ENCODE peak calls at places on chromosome X, in five cellular contexts. One of them, this sample, is unnamed.

GRCh38 chrX:45709381-45709780 is 508.7 kb upstream of the DIPK2B start:
- DNase-seq in GM12878: no peak
- DNase-seq in A549: no peak
- DNase-seq in endothelial cell of umbilical vein: no peak
- DNase-seq in K562: no peak
- DNase-seq in this sample: no peak

GRCh38 chrX:74925210-74926088 is at the start of gene NEXMIF:
- DNase-seq in GM12878: no peak
- DNase-seq in A549: peak; percentile 36
- DNase-seq in endothelial cell of umbilical vein: no peak
- DNase-seq in K562: no peak
- DNase-seq in this sample: peak; percentile 49

GRCh38 chrX:21847342-21847741 is 7.9 kb downstream of the MBTPS2 start:
- DNase-seq in endothelial cell of umbilical vein: no peak
- DNase-seq in K562: no peak
- DNase-seq in A549: no peak
- DNase-seq in GM12878: no peak
- DNase-seq in this sample: no peak

GRCh38 chrX:37347420-37347819 is 1.7 kb upstream of the PRRG1 start:
- DNase-seq in endothelial cell of umbilical vein: no peak
- DNase-seq in GM12878: no peak
- DNase-seq in K562: no peak
- DNase-seq in A549: no peak
- DNase-seq in this sample: peak; percentile 46

GRCh38 chrX:81874807-81875206 is 672.9 kb downstream of the SH3BGRL start:
- DNase-seq in K562: no peak
- DNase-seq in endothelial cell of umbilical vein: no peak
- DNase-seq in A549: no peak
- DNase-seq in GM12878: no peak
- DNase-seq in this sample: no peak

GRCh38 chrX:139931646-139932076 is 1.2 kb downstream of the ATP11C start:
- DNase-seq in GM12878: no peak
- DNase-seq in A549: no peak
- DNase-seq in K562: no peak
- DNase-seq in endothelial cell of umbilical vein: no peak
- DNase-seq in this sample: no peak

GRCh38 chrX:131783555-131784338 is 239.4 kb upstream of the STK26 start:
- DNase-seq in A549: peak; percentile 83
- DNase-seq in endothelial cell of umbilical vein: no peak
- DNase-seq in GM12878: peak; percentile 90
- DNase-seq in K562: no peak
- DNase-seq in this sample: no peak

GRCh38 chrX:21657318-21658151 is 595 bp downstream of the KLHL34 start:
- DNase-seq in GM12878: no peak
- DNase-seq in K562: no peak
- DNase-seq in endothelial cell of umbilical vein: no peak
- DNase-seq in A549: no peak
- DNase-seq in this sample: no peak

GRCh38 chrX:130125090-130125489 is 14.8 kb upstream of the ELF4 start:
- DNase-seq in GM12878: no peak
- DNase-seq in A549: no peak
- DNase-seq in K562: peak; percentile 51
- DNase-seq in endothelial cell of umbilical vein: peak; percentile 31
- DNase-seq in this sample: no peak

GRCh38 chrX:97594825-97595224 is 711.1 kb downstream of the RPA4 start:
- DNase-seq in endothelial cell of umbilical vein: no peak
- DNase-seq in K562: no peak
- DNase-seq in A549: no peak
- DNase-seq in GM12878: no peak
- DNase-seq in this sample: no peak

GRCh38 chrX:150456466-150456865 is 93.3 kb downstream of the MAMLD1 start:
- DNase-seq in GM12878: no peak
- DNase-seq in endothelial cell of umbilical vein: no peak
- DNase-seq in A549: peak; percentile 7
- DNase-seq in K562: peak; percentile 31
- DNase-seq in this sample: no peak

GRCh38 chrX:26557691-26558321 is 341.8 kb downstream of the MAGEB5 start:
- DNase-seq in GM12878: no peak
- DNase-seq in A549: no peak
- DNase-seq in K562: no peak
- DNase-seq in endothelial cell of umbilical vein: no peak
- DNase-seq in this sample: no peak

GRCh38 chrX:22135994-22136684 is 104.0 kb downstream of the PHEX start:
- DNase-seq in GM12878: no peak
- DNase-seq in K562: peak; percentile 34
- DNase-seq in A549: peak; percentile 73
- DNase-seq in endothelial cell of umbilical vein: peak; percentile 75
- DNase-seq in this sample: peak; percentile 35

GRCh38 chrX:46620505-46620904 is 46.9 kb downstream of the CHST7 start:
- DNase-seq in endothelial cell of umbilical vein: no peak
- DNase-seq in GM12878: no peak
- DNase-seq in A549: no peak
- DNase-seq in K562: no peak
- DNase-seq in this sample: peak; percentile 33

GRCh38 chrX:49037883-49038475 is 5.2 kb downstream of the TFE3 start:
- DNase-seq in K562: peak; percentile 44
- DNase-seq in GM12878: no peak
- DNase-seq in endothelial cell of umbilical vein: no peak
- DNase-seq in A549: peak; percentile 60
- DNase-seq in this sample: no peak

GRCh38 chrX:16212024-16212423 is 44.7 kb downstream of the MAGEB17 start:
- DNase-seq in A549: peak; percentile 2
- DNase-seq in endothelial cell of umbilical vein: no peak
- DNase-seq in GM12878: no peak
- DNase-seq in K562: no peak
- DNase-seq in this sample: no peak
- TF ChIP-seq MYC in A549: no peak
- TF ChIP-seq MYC in endothelial cell of umbilical vein: no peak
- TF ChIP-seq MYC in GM12878: no peak
- TF ChIP-seq MYC in K562: no peak
- TF ChIP-seq MYC in this sample: no peak

GRCh38 chrX:1466971-1467561 is 14.4 kb upstream of the ASMTL start:
- DNase-seq in K562: no peak
- DNase-seq in endothelial cell of umbilical vein: no peak
- DNase-seq in A549: no peak
- DNase-seq in GM12878: no peak
- DNase-seq in this sample: no peak
- TF ChIP-seq MYC in K562: no peak
- TF ChIP-seq MYC in endothelial cell of umbilical vein: no peak
- TF ChIP-seq MYC in A549: no peak
- TF ChIP-seq MYC in GM12878: no peak
- TF ChIP-seq MYC in this sample: no peak

GRCh38 chrX:15143050-15143824 is 126.6 kb downstream of the ASB9 start:
- DNase-seq in A549: peak; percentile 50
- DNase-seq in GM12878: no peak
- DNase-seq in endothelial cell of umbilical vein: peak; percentile 18
- DNase-seq in K562: peak; percentile 60
- DNase-seq in this sample: peak; percentile 43

GRCh38 chrX:15146515-15146914 is 123.4 kb downstream of the ASB9 start:
- DNase-seq in endothelial cell of umbilical vein: peak; percentile 12
- DNase-seq in GM12878: no peak
- DNase-seq in K562: peak; percentile 41
- DNase-seq in A549: peak; percentile 2
- DNase-seq in this sample: peak; percentile 30

GRCh38 chrX:15143825-15144121 is 126.1 kb downstream of the ASB9 start:
- DNase-seq in endothelial cell of umbilical vein: no peak
- DNase-seq in A549: no peak
- DNase-seq in GM12878: no peak
- DNase-seq in K562: no peak
- DNase-seq in this sample: no peak

GRCh38 chrX:15136795-15137194 is 133.1 kb downstream of the ASB9 start:
- DNase-seq in endothelial cell of umbilical vein: no peak
- DNase-seq in A549: no peak
- DNase-seq in K562: no peak
- DNase-seq in GM12878: no peak
- DNase-seq in this sample: no peak

DNA sequence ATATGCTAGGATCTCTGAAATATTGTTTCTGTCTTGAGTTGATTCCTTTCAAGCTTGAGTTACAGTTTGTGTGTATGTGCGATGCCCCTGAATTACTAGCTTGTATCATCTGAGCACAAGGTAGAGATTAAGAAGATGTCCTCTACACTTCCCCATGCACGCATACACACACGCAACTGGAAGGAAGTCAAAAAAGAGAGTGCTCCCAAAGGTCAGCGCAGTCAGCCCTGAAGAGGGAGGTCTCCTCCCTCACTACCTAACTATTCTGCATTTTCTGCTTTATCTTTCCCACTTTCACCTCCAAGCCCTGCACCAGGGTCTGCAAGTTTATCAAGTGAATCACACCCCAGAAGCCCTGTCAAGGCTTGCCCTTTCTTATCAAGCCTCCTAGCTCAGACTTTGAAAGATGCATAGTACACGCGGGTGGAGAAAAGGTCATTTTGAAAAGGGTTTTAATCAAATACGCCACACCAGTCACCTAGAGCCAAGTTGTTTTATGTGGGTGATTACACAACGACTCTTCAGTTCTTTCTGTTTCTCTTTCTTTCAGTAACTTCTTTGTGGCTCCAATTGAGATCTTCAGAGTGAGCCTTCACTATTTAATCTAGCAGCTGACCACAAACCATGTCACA is 127.7 kb downstream of the ASB9 start:
- DNase-seq in GM12878: no peak
- DNase-seq in K562: no peak
- DNase-seq in endothelial cell of umbilical vein: no peak
- DNase-seq in A549: no peak
- DNase-seq in this sample: no peak
- TF ChIP-seq MYC in GM12878: no peak
- TF ChIP-seq MYC in K562: no peak
- TF ChIP-seq MYC in endothelial cell of umbilical vein: no peak
- TF ChIP-seq MYC in A549: no peak
- TF ChIP-seq MYC in this sample: no peak

GRCh38 chrX:17706676-17707075 is 30.6 kb upstream of the SCML1 start:
- DNase-seq in A549: peak; percentile 55
- DNase-seq in K562: no peak
- DNase-seq in endothelial cell of umbilical vein: no peak
- DNase-seq in GM12878: no peak
- DNase-seq in this sample: no peak
- TF ChIP-seq MYC in A549: no peak
- TF ChIP-seq MYC in K562: no peak
- TF ChIP-seq MYC in endothelial cell of umbilical vein: no peak
- TF ChIP-seq MYC in GM12878: no peak
- TF ChIP-seq MYC in this sample: no peak

GRCh38 chrX:154486396-154487207 is at the start of gene UBL4A:
- DNase-seq in GM12878: no peak
- DNase-seq in endothelial cell of umbilical vein: peak; percentile 15
- DNase-seq in K562: peak; percentile 77
- DNase-seq in A549: peak; percentile 33
- DNase-seq in this sample: peak; percentile 75
- TF ChIP-seq MYC in GM12878: no peak
- TF ChIP-seq MYC in endothelial cell of umbilical vein: no peak
- TF ChIP-seq MYC in K562: no peak
- TF ChIP-seq MYC in A549: no peak
- TF ChIP-seq MYC in this sample: no peak

DNA sequence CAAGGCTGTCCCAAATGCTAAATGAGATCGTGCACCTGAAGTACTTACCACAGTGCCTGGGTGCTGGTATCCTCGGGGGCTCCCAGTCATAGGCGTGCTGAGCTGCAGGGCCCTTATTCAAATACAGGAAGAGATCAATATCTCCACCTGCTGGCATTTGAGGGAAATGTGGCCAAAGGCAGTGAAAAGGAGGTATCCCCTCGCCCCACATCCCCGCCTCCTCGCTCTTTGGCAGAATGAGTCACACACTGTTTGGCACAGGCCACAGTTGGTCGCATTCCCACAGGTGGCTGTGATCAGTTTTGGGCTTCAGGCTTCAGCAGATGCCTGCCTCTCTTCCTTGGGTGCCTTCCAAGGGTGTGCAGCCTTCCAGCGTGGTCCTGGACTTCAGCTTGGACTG is 28.4 kb downstream of the ZNF185 start:
- DNase-seq in endothelial cell of umbilical vein: peak; percentile 72
- DNase-seq in K562: peak; percentile 64
- DNase-seq in GM12878: no peak
- DNase-seq in A549: peak; percentile 64
- DNase-seq in this sample: peak; percentile 82
- TF ChIP-seq MYC in endothelial cell of umbilical vein: no peak
- TF ChIP-seq MYC in K562: no peak
- TF ChIP-seq MYC in GM12878: no peak
- TF ChIP-seq MYC in A549: no peak
- TF ChIP-seq MYC in this sample: no peak

DNA sequence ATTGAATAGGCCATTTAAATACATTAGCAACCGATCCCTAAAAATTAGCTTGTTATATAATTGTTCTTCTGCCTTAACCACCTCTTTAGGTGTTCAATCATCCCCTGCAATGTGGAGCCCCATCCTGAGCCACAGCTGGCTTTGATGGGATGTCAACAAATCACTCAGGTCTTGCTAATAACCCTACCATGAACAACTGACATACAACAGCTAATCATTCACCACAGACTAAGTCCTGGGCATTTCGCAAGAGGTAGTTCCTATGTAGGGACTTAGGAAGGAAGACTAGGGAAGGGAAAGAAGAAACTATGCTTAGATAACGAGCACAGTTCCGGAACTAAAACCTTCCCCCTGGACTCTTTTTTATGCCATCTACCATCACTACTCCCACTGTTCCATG is 63.6 kb upstream of the PTCHD1 start:
- DNase-seq in A549: no peak
- DNase-seq in K562: no peak
- DNase-seq in endothelial cell of umbilical vein: no peak
- DNase-seq in GM12878: no peak
- DNase-seq in this sample: peak; percentile 2
- TF ChIP-seq MYC in A549: no peak
- TF ChIP-seq MYC in K562: no peak
- TF ChIP-seq MYC in endothelial cell of umbilical vein: no peak
- TF ChIP-seq MYC in GM12878: no peak
- TF ChIP-seq MYC in this sample: no peak

DNA sequence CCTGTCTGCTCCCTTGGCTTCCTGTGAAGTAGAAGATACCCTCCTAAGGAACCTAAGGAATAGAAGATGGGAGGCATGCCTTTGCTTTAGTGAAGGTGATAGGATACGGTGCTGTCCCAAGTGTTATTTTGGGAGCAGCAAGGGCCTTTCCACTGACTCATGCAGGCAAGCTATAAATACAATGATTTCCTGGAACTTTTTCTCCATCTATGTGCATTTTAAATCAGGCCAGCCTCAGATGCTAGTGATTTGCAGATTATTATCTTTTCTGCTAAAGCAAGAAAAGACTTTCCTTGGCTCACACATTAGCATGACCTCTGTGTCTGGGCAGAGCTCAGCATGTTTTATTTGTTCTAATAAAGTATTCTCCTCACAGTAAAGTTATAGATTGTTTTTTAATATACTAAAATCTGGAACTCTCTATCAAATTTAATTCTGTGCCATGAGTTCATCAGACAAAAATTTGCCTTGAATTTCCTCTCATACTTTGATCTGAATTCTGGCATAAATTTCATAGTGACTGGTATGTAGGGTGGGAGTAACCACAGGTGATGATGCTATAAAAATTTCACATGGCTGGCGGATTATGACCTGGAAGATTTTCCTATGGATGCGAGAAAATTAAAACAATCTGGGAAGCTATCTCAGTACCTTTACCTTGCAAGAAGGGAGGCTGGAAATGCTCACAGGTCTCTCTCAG is 131.7 kb downstream of the REPS2 start:
- DNase-seq in K562: no peak
- DNase-seq in endothelial cell of umbilical vein: peak; percentile 26
- DNase-seq in A549: no peak
- DNase-seq in GM12878: no peak
- DNase-seq in this sample: no peak
- TF ChIP-seq MYC in K562: no peak
- TF ChIP-seq MYC in endothelial cell of umbilical vein: no peak
- TF ChIP-seq MYC in A549: no peak
- TF ChIP-seq MYC in GM12878: no peak
- TF ChIP-seq MYC in this sample: no peak